ENCODE peak calls at places on chromosome 15, in seven cellular contexts. One of them, this sample, is unnamed.

GRCh38 chr15:82064824-82065223 is 19.0 kb upstream of the MEX3B start:
- DNase-seq in HCT116: no peak
- DNase-seq in B cell: no peak
- DNase-seq in body of pancreas: no peak
- DNase-seq in WTC11: no peak
- DNase-seq in Peyer's patch: no peak
- DNase-seq in mammary epithelial cell: no peak
- DNase-seq in this sample: peak

GRCh38 chr15:29268706-29269484 is 727 bp downstream of the NSMCE3 start:
- DNase-seq in Peyer's patch: peak
- DNase-seq in WTC11: peak
- DNase-seq in mammary epithelial cell: peak
- DNase-seq in B cell: peak
- DNase-seq in HCT116: no peak
- DNase-seq in body of pancreas: peak
- DNase-seq in this sample: peak

GRCh38 chr15:25439456-25439836 is 622 bp upstream of the UBE3A start:
- DNase-seq in WTC11: no peak
- DNase-seq in body of pancreas: peak
- DNase-seq in mammary epithelial cell: peak
- DNase-seq in HCT116: peak
- DNase-seq in B cell: no peak
- DNase-seq in Peyer's patch: peak
- DNase-seq in this sample: no peak

GRCh38 chr15:63107895-63108546 is 13.6 kb upstream of the LACTB start:
- DNase-seq in mammary epithelial cell: peak
- DNase-seq in WTC11: no peak
- DNase-seq in body of pancreas: peak
- DNase-seq in B cell: no peak
- DNase-seq in Peyer's patch: no peak
- DNase-seq in HCT116: no peak
- DNase-seq in this sample: peak

GRCh38 chr15:35751421-35752133 is 205.6 kb upstream of the DPH6 start:
- DNase-seq in HCT116: peak
- DNase-seq in WTC11: peak
- DNase-seq in B cell: no peak
- DNase-seq in body of pancreas: peak
- DNase-seq in Peyer's patch: peak
- DNase-seq in mammary epithelial cell: peak
- DNase-seq in this sample: peak

GRCh38 chr15:98177950-98178848 is 217.7 kb downstream of the ARRDC4 start:
- DNase-seq in Peyer's patch: no peak
- DNase-seq in B cell: peak
- DNase-seq in mammary epithelial cell: peak
- DNase-seq in WTC11: peak
- DNase-seq in body of pancreas: peak
- DNase-seq in HCT116: peak
- DNase-seq in this sample: peak

GRCh38 chr15:35071071-35071470 is 14.0 kb downstream of the NANOGP8 start:
- DNase-seq in body of pancreas: no peak
- DNase-seq in WTC11: no peak
- DNase-seq in HCT116: no peak
- DNase-seq in Peyer's patch: no peak
- DNase-seq in B cell: no peak
- DNase-seq in mammary epithelial cell: no peak
- DNase-seq in this sample: no peak

GRCh38 chr15:97547381-97547780 is 413.1 kb upstream of the ARRDC4 start:
- DNase-seq in WTC11: no peak
- DNase-seq in Peyer's patch: no peak
- DNase-seq in B cell: no peak
- DNase-seq in body of pancreas: no peak
- DNase-seq in mammary epithelial cell: no peak
- DNase-seq in HCT116: no peak
- DNase-seq in this sample: no peak

GRCh38 chr15:62165029-62165792 is at the start of gene C2CD4B:
- DNase-seq in HCT116: no peak
- DNase-seq in Peyer's patch: no peak
- DNase-seq in mammary epithelial cell: peak
- DNase-seq in body of pancreas: peak
- DNase-seq in B cell: no peak
- DNase-seq in WTC11: peak
- DNase-seq in this sample: no peak

GRCh38 chr15:34987182-34987488 is 952 bp downstream of the ZNF770 start:
- DNase-seq in body of pancreas: no peak
- DNase-seq in mammary epithelial cell: peak
- DNase-seq in HCT116: no peak
- DNase-seq in WTC11: no peak
- DNase-seq in B cell: no peak
- DNase-seq in Peyer's patch: no peak
- DNase-seq in this sample: peak

GRCh38 chr15:34271493-34271892 is 46.7 kb downstream of the EMC4 start:
- DNase-seq in Peyer's patch: no peak
- DNase-seq in WTC11: no peak
- DNase-seq in body of pancreas: no peak
- DNase-seq in HCT116: no peak
- DNase-seq in B cell: no peak
- DNase-seq in mammary epithelial cell: peak
- DNase-seq in this sample: peak

GRCh38 chr15:74318376-74319137 is 48.9 kb downstream of the CYP11A1 start:
- DNase-seq in B cell: no peak
- DNase-seq in Peyer's patch: peak
- DNase-seq in mammary epithelial cell: no peak
- DNase-seq in WTC11: no peak
- DNase-seq in body of pancreas: no peak
- DNase-seq in HCT116: no peak
- DNase-seq in this sample: no peak

GRCh38 chr15:43775411-43775965 is 1.3 kb downstream of the ELL3 start:
- DNase-seq in HCT116: peak
- DNase-seq in mammary epithelial cell: peak
- DNase-seq in B cell: no peak
- DNase-seq in WTC11: peak
- DNase-seq in Peyer's patch: no peak
- DNase-seq in body of pancreas: peak
- DNase-seq in this sample: peak
- TF ChIP-seq CTCF in HCT116: peak
- TF ChIP-seq CTCF in mammary epithelial cell: peak
- TF ChIP-seq CTCF in B cell: no peak
- TF ChIP-seq CTCF in WTC11: no peak
- TF ChIP-seq CTCF in Peyer's patch: no peak
- TF ChIP-seq CTCF in body of pancreas: peak
- TF ChIP-seq CTCF in this sample: no peak

GRCh38 chr15:31867536-31868442 is 162.5 kb upstream of the CHRNA7 start:
- DNase-seq in body of pancreas: peak
- DNase-seq in B cell: peak
- DNase-seq in Peyer's patch: no peak
- DNase-seq in HCT116: peak
- DNase-seq in mammary epithelial cell: peak
- DNase-seq in WTC11: peak
- DNase-seq in this sample: peak
- TF ChIP-seq CTCF in body of pancreas: peak
- TF ChIP-seq CTCF in B cell: peak
- TF ChIP-seq CTCF in Peyer's patch: peak
- TF ChIP-seq CTCF in HCT116: peak
- TF ChIP-seq CTCF in mammary epithelial cell: peak
- TF ChIP-seq CTCF in WTC11: peak
- TF ChIP-seq CTCF in this sample: peak

DNA sequence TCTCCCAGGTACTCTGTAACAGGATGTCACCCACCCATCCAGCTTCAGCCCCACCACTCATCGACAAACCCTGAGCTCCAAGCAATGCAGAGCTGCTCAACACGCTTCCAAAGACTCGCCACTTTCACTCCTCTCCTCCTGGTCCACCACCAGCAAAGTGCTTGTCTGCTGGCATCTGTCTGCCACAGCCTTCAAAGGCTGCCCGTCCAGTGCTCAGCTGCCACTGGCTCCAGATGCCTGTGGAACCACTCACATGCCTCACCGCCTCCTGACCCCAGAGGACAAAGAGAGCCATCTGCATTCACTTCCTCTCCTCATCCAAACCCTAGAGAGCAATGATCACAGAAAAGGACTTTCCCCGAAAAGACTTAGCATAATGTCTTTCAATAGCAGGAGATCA is 109.5 kb upstream of the OCA2 start:
- DNase-seq in mammary epithelial cell: no peak
- DNase-seq in body of pancreas: no peak
- DNase-seq in B cell: no peak
- DNase-seq in WTC11: no peak
- DNase-seq in Peyer's patch: no peak
- DNase-seq in HCT116: no peak
- DNase-seq in this sample: no peak
- TF ChIP-seq CTCF in mammary epithelial cell: no peak
- TF ChIP-seq CTCF in body of pancreas: no peak
- TF ChIP-seq CTCF in B cell: no peak
- TF ChIP-seq CTCF in WTC11: no peak
- TF ChIP-seq CTCF in Peyer's patch: no peak
- TF ChIP-seq CTCF in HCT116: no peak
- TF ChIP-seq CTCF in this sample: no peak

DNA sequence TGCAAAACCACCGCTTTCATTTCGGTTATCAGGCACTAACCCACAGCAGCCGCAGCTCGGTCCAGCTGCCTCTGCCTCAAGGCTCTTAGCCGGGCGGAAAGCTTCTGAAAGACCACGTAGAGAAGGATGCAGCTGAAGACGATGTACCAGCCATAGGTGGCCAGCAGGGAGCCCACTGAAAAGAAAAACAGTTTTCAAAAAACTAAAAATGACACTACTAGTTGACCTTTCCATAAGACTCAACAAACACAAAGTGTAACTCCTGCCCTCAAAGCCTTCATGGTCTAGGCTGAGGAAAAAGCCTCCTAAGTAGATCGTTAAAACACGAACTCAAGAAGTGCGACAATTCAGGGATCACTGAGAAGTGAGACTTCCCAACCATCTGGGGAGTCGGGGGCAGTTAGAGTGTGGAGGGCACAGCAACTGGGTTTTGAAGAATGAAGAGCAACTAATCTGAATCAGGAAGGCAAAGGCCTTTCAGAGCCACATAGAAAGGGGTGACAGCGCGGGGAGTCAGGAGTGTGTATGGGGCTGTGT is 716 bp downstream of the SELENOS start:
- DNase-seq in Peyer's patch: no peak
- DNase-seq in body of pancreas: no peak
- DNase-seq in B cell: no peak
- DNase-seq in mammary epithelial cell: peak
- DNase-seq in HCT116: no peak
- DNase-seq in WTC11: no peak
- DNase-seq in this sample: peak
- TF ChIP-seq CTCF in Peyer's patch: peak
- TF ChIP-seq CTCF in body of pancreas: peak
- TF ChIP-seq CTCF in B cell: no peak
- TF ChIP-seq CTCF in mammary epithelial cell: peak
- TF ChIP-seq CTCF in HCT116: no peak
- TF ChIP-seq CTCF in WTC11: no peak
- TF ChIP-seq CTCF in this sample: no peak

GRCh38 chr15:65083262-65083701 is 6.7 kb downstream of the KBTBD13 start:
- DNase-seq in WTC11: peak
- DNase-seq in body of pancreas: no peak
- DNase-seq in Peyer's patch: no peak
- DNase-seq in HCT116: no peak
- DNase-seq in B cell: no peak
- DNase-seq in mammary epithelial cell: no peak
- DNase-seq in this sample: no peak
- TF ChIP-seq CTCF in WTC11: no peak
- TF ChIP-seq CTCF in body of pancreas: no peak
- TF ChIP-seq CTCF in Peyer's patch: no peak
- TF ChIP-seq CTCF in HCT116: no peak
- TF ChIP-seq CTCF in B cell: no peak
- TF ChIP-seq CTCF in mammary epithelial cell: no peak
- TF ChIP-seq CTCF in this sample: no peak

DNA sequence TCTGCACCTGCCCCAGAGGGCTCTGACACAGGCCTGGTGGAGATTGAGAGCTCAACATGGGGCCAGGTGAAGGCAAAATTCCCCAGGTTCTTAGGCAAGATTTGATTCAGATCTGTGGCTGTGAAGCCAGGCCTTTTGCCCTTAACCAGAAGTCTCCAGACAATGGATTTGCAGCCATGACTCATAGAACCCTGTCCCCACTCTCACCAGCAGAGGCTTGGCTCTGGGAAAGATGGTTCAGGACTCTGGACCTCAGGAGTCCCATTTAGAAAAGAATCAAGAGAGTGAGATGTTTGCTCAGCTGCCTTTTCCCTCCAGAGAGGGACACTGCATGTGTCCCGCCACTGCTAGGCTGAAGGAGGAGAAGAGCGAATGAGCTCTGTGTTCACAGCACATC is 361.4 kb upstream of the ICE2 start:
- DNase-seq in body of pancreas: no peak
- DNase-seq in B cell: no peak
- DNase-seq in mammary epithelial cell: no peak
- DNase-seq in HCT116: no peak
- DNase-seq in WTC11: no peak
- DNase-seq in Peyer's patch: no peak
- DNase-seq in this sample: peak
- TF ChIP-seq CTCF in body of pancreas: no peak
- TF ChIP-seq CTCF in B cell: no peak
- TF ChIP-seq CTCF in mammary epithelial cell: no peak
- TF ChIP-seq CTCF in HCT116: no peak
- TF ChIP-seq CTCF in WTC11: no peak
- TF ChIP-seq CTCF in Peyer's patch: no peak
- TF ChIP-seq CTCF in this sample: no peak

GRCh38 chr15:40441736-40442531 is 1.2 kb downstream of the BAHD1 start:
- DNase-seq in body of pancreas: peak
- DNase-seq in HCT116: no peak
- DNase-seq in Peyer's patch: peak
- DNase-seq in B cell: peak
- DNase-seq in WTC11: peak
- DNase-seq in mammary epithelial cell: no peak
- DNase-seq in this sample: no peak
- TF ChIP-seq CTCF in body of pancreas: no peak
- TF ChIP-seq CTCF in HCT116: no peak
- TF ChIP-seq CTCF in Peyer's patch: no peak
- TF ChIP-seq CTCF in B cell: peak
- TF ChIP-seq CTCF in WTC11: no peak
- TF ChIP-seq CTCF in mammary epithelial cell: no peak
- TF ChIP-seq CTCF in this sample: no peak

DNA sequence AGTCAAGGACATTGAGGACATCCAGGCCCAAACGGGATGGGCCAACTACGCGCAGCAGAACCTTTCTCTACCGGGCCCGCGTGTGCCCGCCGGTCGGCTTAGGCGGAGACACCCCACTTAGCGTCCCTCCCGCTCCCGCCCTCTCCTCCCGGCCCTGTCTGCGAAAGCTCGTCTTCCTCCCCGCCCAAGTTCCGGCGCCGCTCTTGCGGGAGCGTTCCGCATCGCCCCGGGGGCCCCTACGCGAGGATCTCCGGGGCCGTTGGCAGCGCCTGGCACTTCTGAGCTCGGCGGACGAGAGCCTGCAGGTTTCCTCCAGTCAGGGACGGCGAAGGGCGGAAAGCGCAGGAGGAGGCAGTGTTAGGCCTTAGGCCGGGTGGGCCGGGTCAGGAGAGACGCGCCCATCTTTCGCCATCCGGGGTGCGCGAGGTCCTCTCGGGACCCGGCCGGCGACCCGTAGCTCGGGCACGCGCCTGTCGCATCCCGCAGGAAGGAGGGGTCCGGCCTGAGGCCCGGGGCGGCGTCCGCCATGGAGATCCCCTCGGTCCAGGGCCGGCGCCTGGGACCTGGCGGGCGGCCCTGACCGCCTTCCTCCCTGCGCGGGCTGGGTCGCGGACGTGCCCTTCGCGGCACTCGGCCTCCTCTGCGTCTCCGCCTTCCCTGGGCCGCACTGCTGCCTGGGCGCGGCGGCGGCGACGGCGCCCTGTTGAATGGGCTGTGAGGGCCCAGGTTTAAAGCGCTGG is at the start of gene FEM1B:
- DNase-seq in B cell: peak
- DNase-seq in HCT116: peak
- DNase-seq in WTC11: peak
- DNase-seq in mammary epithelial cell: peak
- DNase-seq in body of pancreas: peak
- DNase-seq in Peyer's patch: peak
- DNase-seq in this sample: peak
- TF ChIP-seq CTCF in B cell: no peak
- TF ChIP-seq CTCF in HCT116: no peak
- TF ChIP-seq CTCF in WTC11: no peak
- TF ChIP-seq CTCF in mammary epithelial cell: no peak
- TF ChIP-seq CTCF in body of pancreas: no peak
- TF ChIP-seq CTCF in Peyer's patch: no peak
- TF ChIP-seq CTCF in this sample: no peak

This sample was measured in MCF 10A.